ENCODE peak calls at places on chromosome 20, in nine cellular contexts. B, A, Z, S, H, C, P, J and K are unnamed samples.

GRCh38 chr20:35274172-35275092 is 3.5 kb downstream of the MMP24OS start:
- DNase-seq in B (no peak), A (no peak), Z (no peak), S (no peak), H (no peak), C (no peak), P (no peak), J (no peak), K (no peak)

GRCh38 chr20:14845199-14846160 is 508.1 kb upstream of the FLRT3 start:
- DNase-seq in B (no peak), A (peak), Z (no peak), S (no peak), H (no peak), C (no peak), P (no peak), J (no peak), K (no peak)

GRCh38 chr20:44581515-44581914 is 864 bp upstream of the PKIG start:
- DNase-seq in B (no peak), A (no peak), Z (no peak), S (no peak), H (no peak), C (no peak), P (no peak), J (no peak), K (no peak)

GRCh38 chr20:25178563-25179438 is 16.7 kb upstream of the ENTPD6 start:
- DNase-seq in B (no peak), A (peak), Z (peak), S (peak), H (peak), C (peak), P (no peak), J (peak), K (peak)

GRCh38 chr20:25858495-25859425 is 162.1 kb upstream of the ZNF337 start:
- DNase-seq in B (no peak), A (no peak), Z (no peak), S (no peak), H (no peak), C (no peak), P (no peak), J (no peak), K (no peak)

GRCh38 chr20:63977392-63978276 is 1.8 kb downstream of the SAMD10 start:
- DNase-seq in B (no peak), A (peak), Z (peak), S (no peak), H (no peak), C (peak), P (no peak), J (peak), K (peak)

GRCh38 chr20:63944078-63944941 is 11.9 kb downstream of the UCKL1 start:
- DNase-seq in B (no peak), A (no peak), Z (no peak), S (no peak), H (no peak), C (no peak), P (no peak), J (no peak), K (no peak)

GRCh38 chr20:38032585-38033329 is 499 bp downstream of the TTI1 start:
- DNase-seq in B (no peak), A (no peak), Z (no peak), S (peak), H (no peak), C (no peak), P (peak), J (no peak), K (peak)

GRCh38 chr20:34859367-34859766 is 13.3 kb downstream of the GGT7 start:
- DNase-seq in B (no peak), A (no peak), Z (no peak), S (no peak), H (no peak), C (no peak), P (no peak), J (no peak), K (no peak)

GRCh38 chr20:38222231-38222922 is 38.2 kb downstream of the KIAA1755 start:
- DNase-seq in B (peak), A (peak), Z (peak), S (peak), H (no peak), C (no peak), P (no peak), J (peak), K (peak)

GRCh38 chr20:51315390-51315789 is 227.1 kb downstream of the NFATC2 start:
- DNase-seq in B (no peak), A (no peak), Z (no peak), S (no peak), H (no peak), C (no peak), P (no peak), J (no peak), K (no peak)

GRCh38 chr20:18588554-18589043 is 745 bp downstream of the DTD1 start:
- DNase-seq in B (no peak), A (no peak), Z (no peak), S (no peak), H (no peak), C (no peak), P (no peak), J (no peak), K (no peak)

GRCh38 chr20:24933266-24933908 is 15.7 kb upstream of the CST7 start:
- DNase-seq in B (no peak), A (no peak), Z (no peak), S (no peak), H (no peak), C (no peak), P (no peak), J (no peak), K (no peak)

GRCh38 chr20:45833030-45833882 is at the start of gene SNX21:
- DNase-seq in B (no peak), A (peak), Z (peak), S (peak), H (peak), C (peak), P (peak), J (peak), K (peak)

GRCh38 chr20:62918137-62918536 is 8.2 kb downstream of the DIDO1 start:
- DNase-seq in B (no peak), A (no peak), Z (no peak), S (no peak), H (no peak), C (no peak), P (no peak), J (no peak), K (peak)

GRCh38 chr20:41141153-41141815 is 3.9 kb downstream of the PLCG1 start:
- DNase-seq in B (no peak), A (peak), Z (peak), S (no peak), H (no peak), C (no peak), P (no peak), J (no peak), K (no peak)

GRCh38 chr20:64188682-64189529 is 24.7 kb downstream of the MYT1 start:
- DNase-seq in B (no peak), A (peak), Z (no peak), S (no peak), H (no peak), C (no peak), P (no peak), J (no peak), K (no peak)

GRCh38 chr20:48622421-48622820 is 205.4 kb downstream of the PREX1 start:
- DNase-seq in B (no peak), A (no peak), Z (no peak), S (no peak), H (no peak), C (no peak), P (peak), J (no peak), K (no peak)

GRCh38 chr20:58231678-58232077 is 3.2 kb upstream of the ANKRD60 start:
- DNase-seq in B (no peak), A (no peak), Z (no peak), S (no peak), H (no peak), C (no peak), P (no peak), J (peak), K (no peak)

GRCh38 chr20:62830821-62831220 is 14.0 kb downstream of the COL9A3 start:
- DNase-seq in B (no peak), A (no peak), Z (no peak), S (no peak), H (no peak), C (no peak), P (peak), J (no peak), K (no peak)

GRCh38 chr20:38985603-38986170 is 23.5 kb downstream of the DHX35 start:
- DNase-seq in B (no peak), A (peak), Z (peak), S (no peak), H (peak), C (no peak), P (no peak), J (peak), K (no peak)

GRCh38 chr20:47713941-47714450 is 71.3 kb downstream of the SULF2 start:
- DNase-seq in B (no peak), A (peak), Z (peak), S (no peak), H (no peak), C (no peak), P (no peak), J (no peak), K (no peak)

GRCh38 chr20:19172637-19173036 is 39.8 kb upstream of the SLC24A3 start:
- DNase-seq in B (no peak), A (no peak), Z (no peak), S (no peak), H (no peak), C (no peak), P (no peak), J (no peak), K (no peak)

GRCh38 chr20:18654448-18654773 is 66.6 kb downstream of the DTD1 start:
- DNase-seq in B (no peak), A (no peak), Z (no peak), S (no peak), H (no peak), C (no peak), P (no peak), J (no peak), K (no peak)

GRCh38 chr20:54510546-54511129 is 35.2 kb downstream of the DOK5 start:
- DNase-seq in B (no peak), A (no peak), Z (no peak), S (no peak), H (no peak), C (no peak), P (peak), J (no peak), K (no peak)

GRCh38 chr20:62958388-62959100 is 6.0 kb downstream of the SLC17A9 start:
- DNase-seq in B (no peak), A (no peak), Z (no peak), S (no peak), H (no peak), C (no peak), P (peak), J (no peak), K (no peak)

GRCh38 chr20:60715172-60715571 is 536.9 kb upstream of the CDH4 start:
- DNase-seq in B (no peak), A (no peak), Z (no peak), S (no peak), H (no peak), C (no peak), P (no peak), J (no peak), K (no peak)

GRCh38 chr20:4008026-4008413 is 7.3 kb downstream of the RNF24 start:
- DNase-seq in B (no peak), A (no peak), Z (no peak), S (no peak), H (no peak), C (no peak), P (no peak), J (no peak), K (no peak)

GRCh38 chr20:60427516-60427915 is 469.3 kb downstream of the CDH26 start:
- DNase-seq in B (no peak), A (no peak), Z (no peak), S (no peak), H (no peak), C (no peak), P (no peak), J (no peak), K (no peak)

GRCh38 chr20:53142225-53142624 is 170.1 kb downstream of the TSHZ2 start:
- DNase-seq in B (no peak), A (no peak), Z (no peak), S (no peak), H (no peak), C (no peak), P (no peak), J (no peak), K (no peak)

GRCh38 chr20:4082406-4083102 is 67.2 kb upstream of the RNF24 start:
- DNase-seq in B (peak), A (peak), Z (peak), S (no peak), H (no peak), C (no peak), P (peak), J (peak), K (peak)

GRCh38 chr20:10654630-10655029 is 19.2 kb downstream of the JAG1 start:
- DNase-seq in B (no peak), A (no peak), Z (no peak), S (no peak), H (no peak), C (no peak), P (no peak), J (no peak), K (no peak)

GRCh38 chr20:878511-879307 is 37.4 kb downstream of the ANGPT4 start:
- DNase-seq in B (no peak), A (peak), Z (peak), S (no peak), H (no peak), C (no peak), P (no peak), J (peak), K (peak)

GRCh38 chr20:9330151-9330550 is 184.2 kb upstream of the LAMP5 start:
- DNase-seq in B (no peak), A (no peak), Z (no peak), S (no peak), H (no peak), C (no peak), P (no peak), J (no peak), K (no peak)

GRCh38 chr20:24862606-24863005 is 86.5 kb upstream of the CST7 start:
- DNase-seq in B (no peak), A (no peak), Z (no peak), S (no peak), H (no peak), C (no peak), P (no peak), J (no peak), K (no peak)

GRCh38 chr20:56588996-56589395 is 40.1 kb upstream of the TFAP2C start:
- DNase-seq in B (no peak), A (no peak), Z (no peak), S (no peak), H (no peak), C (no peak), P (no peak), J (no peak), K (no peak)

GRCh38 chr20:32017711-32018251 is 7.5 kb downstream of the CCM2L start:
- DNase-seq in B (peak), A (no peak), Z (no peak), S (peak), H (no peak), C (no peak), P (no peak), J (no peak), K (peak)

GRCh38 chr20:57062241-57062640 is 204.2 kb downstream of the BMP7 start:
- DNase-seq in B (no peak), A (no peak), Z (no peak), S (no peak), H (no peak), C (no peak), P (no peak), J (no peak), K (no peak)

GRCh38 chr20:38704136-38704535 is 20.1 kb upstream of the SLC32A1 start:
- DNase-seq in B (no peak), A (no peak), Z (no peak), S (no peak), H (no peak), C (no peak), P (no peak), J (no peak), K (no peak)

GRCh38 chr20:25276533-25277050 is 28.7 kb downstream of the PYGB start:
- DNase-seq in B (no peak), A (no peak), Z (no peak), S (no peak), H (no peak), C (no peak), P (peak), J (no peak), K (no peak)